ENCODE peak calls at places on chromosomes 3 and 15, in six cellular contexts. X, S, I, J, L and V are unnamed samples.

GRCh38 chr15:76386178-76386577 is 49.6 kb downstream of the ISL2 start:
- DNase-seq in L (no peak), I (no peak), X (no peak), J (no peak), S (no peak), V (no peak)

GRCh38 chr3:79872483-79872882 is 104.7 kb upstream of the ROBO1 start:
- DNase-seq in X (no peak), I (peak; percentile 92), L (no peak), J (peak; percentile 78), S (no peak), V (no peak)

GRCh38 chr15:39250460-39251186 is 330.3 kb upstream of the THBS1 start:
- DNase-seq in S (no peak), X (no peak), L (no peak), J (no peak), I (no peak), V (no peak)

GRCh38 chr3:191329654-191330308 is 545 bp downstream of the UTS2B start:
- DNase-seq in I (peak; percentile 74), X (peak; percentile 67), L (peak; percentile 55), J (peak; percentile 61), S (peak; percentile 40), V (peak; percentile 28)

GRCh38 chr15:42385206-42385979 is 26.1 kb downstream of the CAPN3 start:
- DNase-seq in X (peak; percentile 40), L (peak; percentile 52), J (peak; percentile 75), I (peak; percentile 55), S (peak; percentile 40), V (peak; percentile 34)

GRCh38 chr15:27238209-27238608 is 267.2 kb downstream of the GABRG3 start:
- DNase-seq in S (no peak), X (no peak), I (no peak), J (no peak), L (no peak), V (no peak)

GRCh38 chr3:87855626-87856025 is 203.2 kb downstream of the CGGBP1 start:
- DNase-seq in I (no peak), J (peak; percentile 39), S (no peak), L (no peak), X (peak; percentile 83), V (no peak)

GRCh38 chr15:44468713-44469385 is 41.4 kb downstream of the CTDSPL2 start:
- DNase-seq in I (peak; percentile 65), L (peak; percentile 8), J (peak; percentile 59), S (no peak), X (peak; percentile 40), V (no peak)

GRCh38 chr3:122397136-122397645 is 13.2 kb downstream of the FAM162A start:
- DNase-seq in J (peak; percentile 42), S (no peak), I (no peak), L (no peak), X (no peak), V (no peak)

GRCh38 chr3:124969963-124970722 is 35.6 kb upstream of the MUC13 start:
- DNase-seq in I (no peak), X (no peak), S (no peak), J (no peak), L (no peak), V (peak; percentile 25)

GRCh38 chr3:173938159-173938558 is 540.6 kb downstream of the NLGN1 start:
- DNase-seq in X (no peak), I (peak; percentile 71), L (peak; percentile 9), S (no peak), J (peak; percentile 56), V (no peak)